ENCODE peak calls at places on chromosomes 1 and 21, in seven cellular contexts. One of them, this sample, is unnamed.

GRCh38 chr1:65948609-65949229 is 156.0 kb downstream of the PDE4B start:
- DNase-seq in fibroblast of lung: peak; percentile 36
- DNase-seq in OCI-LY7: no peak
- DNase-seq in gastrocnemius medialis: no peak
- DNase-seq in prostate gland: no peak
- DNase-seq in pancreas: no peak
- DNase-seq in K562: peak; percentile 38
- DNase-seq in this sample: no peak

GRCh38 chr1:203286161-203286984 is 18.9 kb upstream of the BTG2 start:
- DNase-seq in fibroblast of lung: no peak
- DNase-seq in OCI-LY7: no peak
- DNase-seq in gastrocnemius medialis: no peak
- DNase-seq in prostate gland: no peak
- DNase-seq in pancreas: peak; percentile 50
- DNase-seq in K562: no peak
- DNase-seq in this sample: no peak

GRCh38 chr1:54244655-54245054 is 44.7 kb downstream of the MRPL37 start:
- DNase-seq in fibroblast of lung: no peak
- DNase-seq in OCI-LY7: no peak
- DNase-seq in gastrocnemius medialis: no peak
- DNase-seq in prostate gland: no peak
- DNase-seq in pancreas: no peak
- DNase-seq in K562: no peak
- DNase-seq in this sample: no peak

GRCh38 chr1:15749399-15750291 is 7.3 kb downstream of the TMEM82 start:
- DNase-seq in fibroblast of lung: peak; percentile 36
- DNase-seq in OCI-LY7: no peak
- DNase-seq in gastrocnemius medialis: no peak
- DNase-seq in prostate gland: no peak
- DNase-seq in pancreas: peak; percentile 49
- DNase-seq in K562: no peak
- DNase-seq in this sample: no peak

GRCh38 chr1:218474089-218474488 is 129.0 kb downstream of the TGFB2 start:
- DNase-seq in fibroblast of lung: no peak
- DNase-seq in OCI-LY7: no peak
- DNase-seq in gastrocnemius medialis: no peak
- DNase-seq in prostate gland: no peak
- DNase-seq in pancreas: no peak
- DNase-seq in K562: no peak
- DNase-seq in this sample: no peak

GRCh38 chr1:14725641-14726213 is 127.2 kb downstream of the KAZN start:
- DNase-seq in fibroblast of lung: no peak
- DNase-seq in OCI-LY7: no peak
- DNase-seq in gastrocnemius medialis: no peak
- DNase-seq in prostate gland: no peak
- DNase-seq in pancreas: no peak
- DNase-seq in K562: no peak
- DNase-seq in this sample: no peak

GRCh38 chr1:160748182-160748876 is 9.3 kb downstream of the SLAMF7 start:
- DNase-seq in fibroblast of lung: peak; percentile 25
- DNase-seq in OCI-LY7: no peak
- DNase-seq in gastrocnemius medialis: no peak
- DNase-seq in prostate gland: no peak
- DNase-seq in pancreas: no peak
- DNase-seq in K562: peak; percentile 31
- DNase-seq in this sample: no peak

GRCh38 chr1:234938114-234938513 is 190.5 kb downstream of the TOMM20 start:
- DNase-seq in fibroblast of lung: no peak
- DNase-seq in OCI-LY7: no peak
- DNase-seq in gastrocnemius medialis: no peak
- DNase-seq in prostate gland: no peak
- DNase-seq in pancreas: no peak
- DNase-seq in K562: no peak
- DNase-seq in this sample: no peak

GRCh38 chr1:150560576-150560975 is 11.4 kb downstream of the ADAMTSL4 start:
- DNase-seq in fibroblast of lung: no peak
- DNase-seq in OCI-LY7: no peak
- DNase-seq in gastrocnemius medialis: no peak
- DNase-seq in prostate gland: no peak
- DNase-seq in pancreas: no peak
- DNase-seq in K562: no peak
- DNase-seq in this sample: no peak

GRCh38 chr1:170604889-170605288 is 59.0 kb upstream of the PRRX1 start:
- DNase-seq in fibroblast of lung: no peak
- DNase-seq in OCI-LY7: no peak
- DNase-seq in gastrocnemius medialis: no peak
- DNase-seq in prostate gland: no peak
- DNase-seq in pancreas: no peak
- DNase-seq in K562: no peak
- DNase-seq in this sample: no peak

GRCh38 chr1:230643887-230644286 is 1.6 kb downstream of the COG2 start:
- DNase-seq in fibroblast of lung: peak; percentile 55
- DNase-seq in OCI-LY7: peak; percentile 35
- DNase-seq in gastrocnemius medialis: no peak
- DNase-seq in prostate gland: no peak
- DNase-seq in pancreas: no peak
- DNase-seq in K562: peak; percentile 45
- DNase-seq in this sample: no peak

GRCh38 chr1:159177273-159177907 is 6.0 kb downstream of the CADM3 start:
- DNase-seq in fibroblast of lung: peak; percentile 64
- DNase-seq in OCI-LY7: peak; percentile 51
- DNase-seq in gastrocnemius medialis: no peak
- DNase-seq in prostate gland: peak; percentile 25
- DNase-seq in pancreas: no peak
- DNase-seq in K562: peak; percentile 73
- DNase-seq in this sample: peak; percentile 20

GRCh38 chr1:111593403-111594127 is 26.0 kb upstream of the RAP1A start:
- DNase-seq in fibroblast of lung: peak; percentile 38
- DNase-seq in OCI-LY7: no peak
- DNase-seq in gastrocnemius medialis: no peak
- DNase-seq in prostate gland: no peak
- DNase-seq in pancreas: no peak
- DNase-seq in K562: no peak
- DNase-seq in this sample: no peak

GRCh38 chr1:6002714-6003501 is 10.7 kb upstream of the NPHP4 start:
- DNase-seq in fibroblast of lung: no peak
- DNase-seq in OCI-LY7: no peak
- DNase-seq in gastrocnemius medialis: no peak
- DNase-seq in prostate gland: no peak
- DNase-seq in pancreas: peak; percentile 9
- DNase-seq in K562: no peak
- DNase-seq in this sample: no peak

GRCh38 chr1:234578087-234578486 is 31.9 kb downstream of the IRF2BP2 start:
- DNase-seq in fibroblast of lung: no peak
- DNase-seq in OCI-LY7: no peak
- DNase-seq in gastrocnemius medialis: no peak
- DNase-seq in prostate gland: no peak
- DNase-seq in pancreas: no peak
- DNase-seq in K562: no peak
- DNase-seq in this sample: no peak

GRCh38 chr21:16773206-16773605 is 739.6 kb upstream of the CXADR start:
- DNase-seq in fibroblast of lung: peak; percentile 46
- DNase-seq in OCI-LY7: no peak
- DNase-seq in gastrocnemius medialis: no peak
- DNase-seq in prostate gland: no peak
- DNase-seq in pancreas: no peak
- DNase-seq in K562: no peak
- DNase-seq in this sample: no peak

GRCh38 chr1:2257245-2257627 is 29.1 kb downstream of the SKI start:
- DNase-seq in fibroblast of lung: peak; percentile 76
- DNase-seq in OCI-LY7: no peak
- DNase-seq in gastrocnemius medialis: no peak
- DNase-seq in prostate gland: no peak
- DNase-seq in pancreas: peak; percentile 16
- DNase-seq in K562: no peak
- DNase-seq in this sample: no peak

GRCh38 chr1:244633140-244633539 is 19.8 kb upstream of the DESI2 start:
- DNase-seq in fibroblast of lung: no peak
- DNase-seq in OCI-LY7: no peak
- DNase-seq in gastrocnemius medialis: no peak
- DNase-seq in prostate gland: no peak
- DNase-seq in pancreas: no peak
- DNase-seq in K562: no peak
- DNase-seq in this sample: no peak

GRCh38 chr1:179101566-179101965 is 19.7 kb downstream of the TOR3A start:
- DNase-seq in fibroblast of lung: no peak
- DNase-seq in OCI-LY7: no peak
- DNase-seq in gastrocnemius medialis: no peak
- DNase-seq in prostate gland: no peak
- DNase-seq in pancreas: no peak
- DNase-seq in K562: no peak
- DNase-seq in this sample: no peak

GRCh38 chr1:179105393-179105792 is 23.5 kb downstream of the TOR3A start:
- DNase-seq in fibroblast of lung: peak; percentile 17
- DNase-seq in OCI-LY7: peak; percentile 40
- DNase-seq in gastrocnemius medialis: no peak
- DNase-seq in prostate gland: no peak
- DNase-seq in pancreas: no peak
- DNase-seq in K562: peak; percentile 21
- DNase-seq in this sample: no peak

GRCh38 chr1:179103999-179104398 is 22.1 kb downstream of the TOR3A start:
- DNase-seq in fibroblast of lung: no peak
- DNase-seq in OCI-LY7: no peak
- DNase-seq in gastrocnemius medialis: no peak
- DNase-seq in prostate gland: no peak
- DNase-seq in pancreas: no peak
- DNase-seq in K562: no peak
- DNase-seq in this sample: no peak

GRCh38 chr1:179107706-179108629 is 26.1 kb downstream of the TOR3A start:
- DNase-seq in fibroblast of lung: no peak
- DNase-seq in OCI-LY7: no peak
- DNase-seq in gastrocnemius medialis: no peak
- DNase-seq in prostate gland: no peak
- DNase-seq in pancreas: no peak
- DNase-seq in K562: no peak
- DNase-seq in this sample: no peak

GRCh38 chr1:179104851-179105250 is 23.0 kb downstream of the TOR3A start:
- DNase-seq in fibroblast of lung: no peak
- DNase-seq in OCI-LY7: no peak
- DNase-seq in gastrocnemius medialis: no peak
- DNase-seq in prostate gland: no peak
- DNase-seq in pancreas: no peak
- DNase-seq in K562: no peak
- DNase-seq in this sample: no peak
- H3K36me3 ChIP-seq in fibroblast of lung: peaks cover 27% of the 10 kb centered on the region
- H3K36me3 ChIP-seq in OCI-LY7: peaks cover 32% of the 10 kb centered on the region
- H3K36me3 ChIP-seq in gastrocnemius medialis: no peaks in the 10 kb centered on the region
- H3K36me3 ChIP-seq in prostate gland: peaks cover 14% of the 10 kb centered on the region
- H3K36me3 ChIP-seq in pancreas: peaks cover 30% of the 10 kb centered on the region
- H3K36me3 ChIP-seq in K562: peaks cover 35% of the 10 kb centered on the region
- H3K36me3 ChIP-seq in this sample: peaks cover 19% of the 10 kb centered on the region

GRCh38 chr1:31414692-31415370 is 1.8 kb downstream of the SERINC2 start:
- DNase-seq in fibroblast of lung: no peak
- DNase-seq in OCI-LY7: no peak
- DNase-seq in gastrocnemius medialis: no peak
- DNase-seq in prostate gland: no peak
- DNase-seq in pancreas: no peak
- DNase-seq in K562: no peak
- DNase-seq in this sample: no peak
- H3K4me3 ChIP-seq in fibroblast of lung: peak overlapping the region; percentile 92
- H3K4me3 ChIP-seq in OCI-LY7: no peak overlapping the region
- H3K4me3 ChIP-seq in gastrocnemius medialis: peak overlapping the region; percentile 91
- H3K4me3 ChIP-seq in prostate gland: no peak overlapping the region
- H3K4me3 ChIP-seq in pancreas: no peak overlapping the region
- H3K4me3 ChIP-seq in K562: no peak overlapping the region
- H3K4me3 ChIP-seq in this sample: no peak overlapping the region

GRCh38 chr1:175162955-175163354 is 29.6 kb downstream of the KIAA0040 start:
- DNase-seq in fibroblast of lung: no peak
- DNase-seq in OCI-LY7: no peak
- DNase-seq in gastrocnemius medialis: no peak
- DNase-seq in prostate gland: no peak
- DNase-seq in pancreas: no peak
- DNase-seq in K562: no peak
- DNase-seq in this sample: no peak

GRCh38 chr1:175166746-175167145 is 25.8 kb downstream of the KIAA0040 start:
- DNase-seq in fibroblast of lung: no peak
- DNase-seq in OCI-LY7: no peak
- DNase-seq in gastrocnemius medialis: no peak
- DNase-seq in prostate gland: no peak
- DNase-seq in pancreas: no peak
- DNase-seq in K562: no peak
- DNase-seq in this sample: no peak

GRCh38 chr1:175168782-175169181 is 23.8 kb downstream of the KIAA0040 start:
- DNase-seq in fibroblast of lung: no peak
- DNase-seq in OCI-LY7: no peak
- DNase-seq in gastrocnemius medialis: no peak
- DNase-seq in prostate gland: no peak
- DNase-seq in pancreas: no peak
- DNase-seq in K562: no peak
- DNase-seq in this sample: no peak

GRCh38 chr1:175158133-175158532 is 34.4 kb downstream of the KIAA0040 start:
- DNase-seq in fibroblast of lung: no peak
- DNase-seq in OCI-LY7: no peak
- DNase-seq in gastrocnemius medialis: no peak
- DNase-seq in prostate gland: no peak
- DNase-seq in pancreas: no peak
- DNase-seq in K562: no peak
- DNase-seq in this sample: no peak

GRCh38 chr1:175163702-175164101 is 28.9 kb downstream of the KIAA0040 start:
- DNase-seq in fibroblast of lung: no peak
- DNase-seq in OCI-LY7: no peak
- DNase-seq in gastrocnemius medialis: no peak
- DNase-seq in prostate gland: no peak
- DNase-seq in pancreas: no peak
- DNase-seq in K562: no peak
- DNase-seq in this sample: no peak
- H3K36me3 ChIP-seq in fibroblast of lung: no peaks in the 10 kb centered on the region
- H3K36me3 ChIP-seq in OCI-LY7: peaks cover 100% of the 10 kb centered on the region
- H3K36me3 ChIP-seq in gastrocnemius medialis: no peaks in the 10 kb centered on the region
- H3K36me3 ChIP-seq in prostate gland: no peaks in the 10 kb centered on the region
- H3K36me3 ChIP-seq in pancreas: peaks cover 33% of the 10 kb centered on the region
- H3K36me3 ChIP-seq in K562: peaks cover 7% of the 10 kb centered on the region
- H3K36me3 ChIP-seq in this sample: peaks cover 63% of the 10 kb centered on the region

GRCh38 chr1:30822966-30823581 is 65.5 kb upstream of the LAPTM5 start:
- DNase-seq in fibroblast of lung: peak; percentile 76
- DNase-seq in OCI-LY7: no peak
- DNase-seq in gastrocnemius medialis: no peak
- DNase-seq in prostate gland: no peak
- DNase-seq in pancreas: no peak
- DNase-seq in K562: no peak
- DNase-seq in this sample: no peak

GRCh38 chr1:30822006-30822405 is 64.4 kb upstream of the LAPTM5 start:
- DNase-seq in fibroblast of lung: no peak
- DNase-seq in OCI-LY7: no peak
- DNase-seq in gastrocnemius medialis: no peak
- DNase-seq in prostate gland: no peak
- DNase-seq in pancreas: no peak
- DNase-seq in K562: no peak
- DNase-seq in this sample: no peak

GRCh38 chr1:30824736-30825429 is 67.3 kb upstream of the LAPTM5 start:
- DNase-seq in fibroblast of lung: no peak
- DNase-seq in OCI-LY7: no peak
- DNase-seq in gastrocnemius medialis: no peak
- DNase-seq in prostate gland: no peak
- DNase-seq in pancreas: no peak
- DNase-seq in K562: no peak
- DNase-seq in this sample: no peak

GRCh38 chr1:30823969-30824735 is 66.6 kb upstream of the LAPTM5 start:
- DNase-seq in fibroblast of lung: peak; percentile 99
- DNase-seq in OCI-LY7: peak; percentile 22
- DNase-seq in gastrocnemius medialis: peak; percentile 85
- DNase-seq in prostate gland: peak; percentile 95
- DNase-seq in pancreas: peak; percentile 95
- DNase-seq in K562: peak; percentile 98
- DNase-seq in this sample: peak; percentile 35

GRCh38 chr1:30823627-30823968 is 66.0 kb upstream of the LAPTM5 start:
- DNase-seq in fibroblast of lung: no peak
- DNase-seq in OCI-LY7: no peak
- DNase-seq in gastrocnemius medialis: no peak
- DNase-seq in prostate gland: no peak
- DNase-seq in pancreas: peak; percentile 44
- DNase-seq in K562: no peak
- DNase-seq in this sample: no peak
- H3K4me3 ChIP-seq in fibroblast of lung: no peak overlapping the region
- H3K4me3 ChIP-seq in OCI-LY7: no peak overlapping the region
- H3K4me3 ChIP-seq in gastrocnemius medialis: peak overlapping the region; percentile 58
- H3K4me3 ChIP-seq in prostate gland: no peak overlapping the region
- H3K4me3 ChIP-seq in pancreas: no peak overlapping the region
- H3K4me3 ChIP-seq in K562: peak overlapping the region; percentile 44
- H3K4me3 ChIP-seq in this sample: peak overlapping the region; percentile 15